ENCODE peak calls at places on chromosomes 11 and 22, in seven cellular contexts. One of them, this sample, is unnamed.

GRCh38 chr11:32960553-32961164 is 55.0 kb upstream of the DEPDC7 start:
- DNase-seq in WTC11: no peak
- DNase-seq in fibroblast of mammary gland: peak
- DNase-seq in A549: no peak
- DNase-seq in glutamatergic neuron: no peak
- DNase-seq in ovary: no peak
- DNase-seq in right lobe of liver: no peak
- DNase-seq in this sample: no peak

GRCh38 chr11:129215506-129216245 is 23.6 kb upstream of the ARHGAP32 start:
- DNase-seq in A549: no peak
- DNase-seq in WTC11: peak
- DNase-seq in fibroblast of mammary gland: no peak
- DNase-seq in glutamatergic neuron: no peak
- DNase-seq in right lobe of liver: no peak
- DNase-seq in ovary: no peak
- DNase-seq in this sample: no peak

GRCh38 chr11:42234381-42235035 is 775.1 kb upstream of the LRRC4C start:
- DNase-seq in WTC11: no peak
- DNase-seq in A549: no peak
- DNase-seq in right lobe of liver: no peak
- DNase-seq in fibroblast of mammary gland: peak
- DNase-seq in ovary: no peak
- DNase-seq in glutamatergic neuron: no peak
- DNase-seq in this sample: no peak

GRCh38 chr11:112605093-112605666 is 344.5 kb upstream of the PLET1 start:
- DNase-seq in A549: no peak
- DNase-seq in ovary: no peak
- DNase-seq in fibroblast of mammary gland: no peak
- DNase-seq in WTC11: no peak
- DNase-seq in right lobe of liver: no peak
- DNase-seq in glutamatergic neuron: no peak
- DNase-seq in this sample: no peak

GRCh38 chr22:42324991-42325710 is 54.7 kb upstream of the TCF20 start:
- DNase-seq in A549: no peak
- DNase-seq in WTC11: peak
- DNase-seq in ovary: no peak
- DNase-seq in fibroblast of mammary gland: no peak
- DNase-seq in right lobe of liver: no peak
- DNase-seq in glutamatergic neuron: no peak
- DNase-seq in this sample: no peak

GRCh38 chr11:6531267-6531752 is 34.2 kb downstream of the DNHD1 start:
- DNase-seq in fibroblast of mammary gland: peak
- DNase-seq in WTC11: no peak
- DNase-seq in glutamatergic neuron: no peak
- DNase-seq in ovary: no peak
- DNase-seq in A549: peak
- DNase-seq in right lobe of liver: no peak
- DNase-seq in this sample: peak

GRCh38 chr11:2955896-2956476 is 26.8 kb upstream of the PHLDA2 start:
- DNase-seq in glutamatergic neuron: no peak
- DNase-seq in right lobe of liver: no peak
- DNase-seq in fibroblast of mammary gland: no peak
- DNase-seq in ovary: no peak
- DNase-seq in WTC11: no peak
- DNase-seq in A549: no peak
- DNase-seq in this sample: no peak

GRCh38 chr11:96162816-96163499 is 180.0 kb downstream of the MAML2 start:
- DNase-seq in A549: no peak
- DNase-seq in glutamatergic neuron: no peak
- DNase-seq in right lobe of liver: no peak
- DNase-seq in WTC11: no peak
- DNase-seq in ovary: peak
- DNase-seq in fibroblast of mammary gland: peak
- DNase-seq in this sample: no peak

GRCh38 chr11:3022300-3022967 is 30.3 kb upstream of the NAP1L4 start:
- DNase-seq in right lobe of liver: no peak
- DNase-seq in glutamatergic neuron: no peak
- DNase-seq in WTC11: no peak
- DNase-seq in A549: no peak
- DNase-seq in ovary: no peak
- DNase-seq in fibroblast of mammary gland: peak
- DNase-seq in this sample: no peak

GRCh38 chr22:22235564-22235963 is 9.0 kb upstream of the VPREB1 start:
- DNase-seq in WTC11: peak
- DNase-seq in fibroblast of mammary gland: peak
- DNase-seq in A549: no peak
- DNase-seq in glutamatergic neuron: peak
- DNase-seq in right lobe of liver: no peak
- DNase-seq in ovary: no peak
- DNase-seq in this sample: peak

GRCh38 chr11:1570896-1571759 is 943 bp downstream of the DUSP8 start:
- DNase-seq in A549: no peak
- DNase-seq in ovary: no peak
- DNase-seq in WTC11: no peak
- DNase-seq in glutamatergic neuron: peak
- DNase-seq in fibroblast of mammary gland: no peak
- DNase-seq in right lobe of liver: peak
- DNase-seq in this sample: peak

GRCh38 chr22:45083659-45084305 is 74.0 kb upstream of the PHF21B start:
- DNase-seq in WTC11: no peak
- DNase-seq in fibroblast of mammary gland: peak
- DNase-seq in ovary: no peak
- DNase-seq in A549: no peak
- DNase-seq in right lobe of liver: no peak
- DNase-seq in glutamatergic neuron: no peak
- DNase-seq in this sample: no peak

GRCh38 chr11:8788616-8789015 is 106.0 kb downstream of the RPL27A start:
- DNase-seq in fibroblast of mammary gland: no peak
- DNase-seq in WTC11: no peak
- DNase-seq in glutamatergic neuron: no peak
- DNase-seq in A549: no peak
- DNase-seq in ovary: no peak
- DNase-seq in right lobe of liver: no peak
- DNase-seq in this sample: no peak

GRCh38 chr22:36238348-36239149 is 778 bp downstream of the APOL2 start:
- DNase-seq in A549: no peak
- DNase-seq in ovary: peak
- DNase-seq in fibroblast of mammary gland: no peak
- DNase-seq in right lobe of liver: no peak
- DNase-seq in WTC11: no peak
- DNase-seq in glutamatergic neuron: no peak
- DNase-seq in this sample: peak

GRCh38 chr22:27461470-27461869 is 340.1 kb downstream of the MN1 start:
- DNase-seq in ovary: no peak
- DNase-seq in glutamatergic neuron: no peak
- DNase-seq in fibroblast of mammary gland: peak
- DNase-seq in WTC11: peak
- DNase-seq in A549: peak
- DNase-seq in right lobe of liver: no peak
- DNase-seq in this sample: no peak

GRCh38 chr22:28951969-28952521 is 68.7 kb downstream of the ZNRF3 start:
- DNase-seq in fibroblast of mammary gland: peak
- DNase-seq in WTC11: peak
- DNase-seq in right lobe of liver: no peak
- DNase-seq in ovary: peak
- DNase-seq in glutamatergic neuron: no peak
- DNase-seq in A549: no peak
- DNase-seq in this sample: no peak
- TF ChIP-seq CTCF in fibroblast of mammary gland: peak
- TF ChIP-seq CTCF in WTC11: no peak
- TF ChIP-seq CTCF in right lobe of liver: peak
- TF ChIP-seq CTCF in ovary: peak
- TF ChIP-seq CTCF in glutamatergic neuron: no peak
- TF ChIP-seq CTCF in A549: no peak
- TF ChIP-seq CTCF in this sample: no peak

GRCh38 chr22:37479196-37479595 is 7.0 kb downstream of the MFNG start:
- DNase-seq in glutamatergic neuron: no peak
- DNase-seq in A549: no peak
- DNase-seq in fibroblast of mammary gland: no peak
- DNase-seq in WTC11: no peak
- DNase-seq in ovary: no peak
- DNase-seq in right lobe of liver: no peak
- DNase-seq in this sample: no peak

GRCh38 chr22:37474447-37475090 is 11.6 kb downstream of the MFNG start:
- DNase-seq in ovary: no peak
- DNase-seq in fibroblast of mammary gland: no peak
- DNase-seq in glutamatergic neuron: no peak
- DNase-seq in right lobe of liver: no peak
- DNase-seq in A549: no peak
- DNase-seq in WTC11: no peak
- DNase-seq in this sample: no peak

GRCh38 chr22:37480387-37481346 is 5.5 kb downstream of the MFNG start:
- DNase-seq in glutamatergic neuron: no peak
- DNase-seq in fibroblast of mammary gland: no peak
- DNase-seq in right lobe of liver: no peak
- DNase-seq in A549: no peak
- DNase-seq in ovary: no peak
- DNase-seq in WTC11: no peak
- DNase-seq in this sample: no peak

GRCh38 chr22:37473437-37473946 is 12.7 kb downstream of the MFNG start:
- DNase-seq in ovary: no peak
- DNase-seq in A549: no peak
- DNase-seq in glutamatergic neuron: no peak
- DNase-seq in right lobe of liver: no peak
- DNase-seq in fibroblast of mammary gland: no peak
- DNase-seq in WTC11: no peak
- DNase-seq in this sample: no peak

DNA sequence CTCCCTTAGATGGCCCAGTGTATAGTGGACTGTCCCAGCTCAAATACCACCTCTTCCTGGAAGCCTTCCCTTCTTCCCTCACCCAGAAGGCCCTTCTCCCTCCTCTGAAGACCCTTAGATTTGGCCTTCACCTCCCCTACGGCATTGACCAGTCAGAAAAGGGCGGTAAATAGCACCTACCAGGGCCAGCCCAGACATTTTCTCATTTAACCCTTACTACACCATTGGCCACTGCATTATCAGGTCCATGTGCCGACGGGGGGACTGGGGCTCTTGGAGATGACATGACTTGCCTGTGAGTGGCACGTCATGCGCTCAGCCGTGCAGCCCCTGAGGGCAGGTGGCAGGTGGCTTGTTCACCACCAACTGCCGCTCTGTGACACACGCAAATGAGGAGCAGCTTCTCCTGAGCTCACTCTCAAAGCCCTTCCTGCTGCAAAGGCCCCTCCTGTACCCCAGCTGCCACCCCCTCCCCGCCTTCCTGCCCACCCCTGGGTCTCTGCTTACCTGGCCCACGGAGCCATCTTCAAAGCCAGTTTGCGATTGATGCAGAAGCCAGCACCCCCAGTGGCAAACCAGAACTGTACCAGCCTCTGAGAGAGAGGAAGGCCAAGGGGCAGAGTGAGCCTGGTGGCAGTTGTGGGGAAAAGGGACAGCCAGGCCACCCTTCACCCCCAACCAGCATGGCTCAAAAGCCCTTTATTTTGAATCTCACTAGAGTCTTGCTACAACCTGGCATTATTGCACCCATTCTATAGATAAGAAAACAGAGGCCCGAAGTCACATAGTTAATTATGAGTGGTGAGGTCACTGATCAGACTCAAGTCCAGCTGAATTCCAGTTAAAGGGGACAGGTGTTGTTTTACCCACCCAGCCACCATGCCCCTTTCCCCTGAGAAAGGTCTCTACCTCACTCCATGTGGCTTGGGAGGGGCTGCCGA is 9.5 kb downstream of the MFNG start:
- DNase-seq in ovary: no peak
- DNase-seq in glutamatergic neuron: no peak
- DNase-seq in fibroblast of mammary gland: no peak
- DNase-seq in right lobe of liver: no peak
- DNase-seq in WTC11: no peak
- DNase-seq in A549: no peak
- DNase-seq in this sample: no peak
- TF ChIP-seq CTCF in ovary: no peak
- TF ChIP-seq CTCF in glutamatergic neuron: no peak
- TF ChIP-seq CTCF in fibroblast of mammary gland: no peak
- TF ChIP-seq CTCF in right lobe of liver: no peak
- TF ChIP-seq CTCF in WTC11: no peak
- TF ChIP-seq CTCF in A549: no peak
- TF ChIP-seq CTCF in this sample: no peak

GRCh38 chr11:125062931-125063428 is at the start of gene SLC37A2:
- DNase-seq in WTC11: peak
- DNase-seq in glutamatergic neuron: peak
- DNase-seq in A549: peak
- DNase-seq in right lobe of liver: peak
- DNase-seq in ovary: peak
- DNase-seq in fibroblast of mammary gland: peak
- DNase-seq in this sample: peak
- TF ChIP-seq CTCF in WTC11: no peak
- TF ChIP-seq CTCF in glutamatergic neuron: peak
- TF ChIP-seq CTCF in A549: no peak
- TF ChIP-seq CTCF in right lobe of liver: peak
- TF ChIP-seq CTCF in ovary: no peak
- TF ChIP-seq CTCF in fibroblast of mammary gland: no peak
- TF ChIP-seq CTCF in this sample: no peak

GRCh38 chr11:46342237-46342636 is 5.0 kb upstream of the DGKZ start:
- DNase-seq in glutamatergic neuron: no peak
- DNase-seq in right lobe of liver: no peak
- DNase-seq in ovary: no peak
- DNase-seq in A549: no peak
- DNase-seq in WTC11: no peak
- DNase-seq in fibroblast of mammary gland: no peak
- DNase-seq in this sample: no peak
- TF ChIP-seq CTCF in glutamatergic neuron: no peak
- TF ChIP-seq CTCF in right lobe of liver: no peak
- TF ChIP-seq CTCF in ovary: no peak
- TF ChIP-seq CTCF in A549: no peak
- TF ChIP-seq CTCF in WTC11: no peak
- TF ChIP-seq CTCF in fibroblast of mammary gland: no peak
- TF ChIP-seq CTCF in this sample: no peak

DNA sequence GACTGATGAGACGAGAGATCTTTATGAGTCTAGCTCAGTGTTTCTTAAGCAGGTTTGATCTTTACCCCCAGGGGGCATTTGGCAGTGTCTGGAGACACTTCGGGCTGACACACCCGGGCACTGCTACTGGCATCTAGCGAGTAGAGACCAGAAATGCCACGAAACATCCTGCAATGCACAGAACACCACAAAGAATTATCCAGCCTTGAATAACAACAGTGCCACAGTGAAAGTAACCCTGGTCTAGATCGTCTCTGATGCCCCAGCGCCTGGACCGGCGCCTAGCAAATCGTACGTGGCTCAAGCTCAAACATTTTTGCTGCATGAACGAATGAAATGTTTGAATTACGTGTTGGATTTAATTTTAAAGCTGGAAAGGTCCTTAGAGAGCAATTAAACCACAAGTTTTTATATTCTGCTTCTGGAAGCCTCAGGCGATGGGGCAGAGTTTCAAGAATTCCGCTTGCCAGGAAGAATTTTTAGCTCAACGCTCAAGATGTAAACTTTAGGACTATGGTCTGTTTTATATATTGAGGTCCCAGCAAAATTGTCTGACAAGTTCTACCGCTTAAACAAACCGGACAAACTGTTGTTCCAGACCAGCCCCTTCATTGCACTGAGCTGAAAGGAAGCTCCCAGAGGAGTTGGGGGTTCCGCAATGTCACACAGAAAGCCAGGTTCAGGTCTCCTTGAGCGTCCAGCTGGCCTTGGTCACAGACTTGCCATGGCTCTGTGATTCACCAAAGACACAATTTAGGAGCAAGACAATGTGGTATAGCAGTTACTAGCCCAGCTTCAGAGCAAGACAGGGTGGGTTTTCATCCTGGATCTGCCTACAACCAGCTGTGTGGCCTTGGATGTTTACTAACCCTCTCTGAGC is 44.2 kb upstream of the SMTN start:
- DNase-seq in ovary: peak
- DNase-seq in A549: no peak
- DNase-seq in WTC11: no peak
- DNase-seq in right lobe of liver: no peak
- DNase-seq in fibroblast of mammary gland: peak
- DNase-seq in glutamatergic neuron: no peak
- DNase-seq in this sample: peak
- TF ChIP-seq CTCF in ovary: no peak
- TF ChIP-seq CTCF in A549: peak
- TF ChIP-seq CTCF in WTC11: no peak
- TF ChIP-seq CTCF in right lobe of liver: no peak
- TF ChIP-seq CTCF in fibroblast of mammary gland: peak
- TF ChIP-seq CTCF in glutamatergic neuron: no peak
- TF ChIP-seq CTCF in this sample: peak

This sample was measured in BE2C.